ENCODE peak calls at places on chromosomes 3 and 15, in four cellular contexts. P, W, A and L are unnamed samples.

GRCh38 chr3:133466531-133467386 is 66.9 kb downstream of the BFSP2 start:
- DNase-seq in A (no peak), P (no peak), W (no peak), L (no peak)

GRCh38 chr3:66195347-66195783 is 25.4 kb upstream of the SLC25A26 start:
- DNase-seq in P (peak), W (peak), A (peak), L (peak)

GRCh38 chr3:129486057-129487035 is 42.1 kb upstream of the RHO start:
- DNase-seq in A (peak), P (no peak), W (peak), L (no peak)

GRCh38 chr3:69107841-69108240 is 14.6 kb downstream of the LMOD3 start:
- DNase-seq in P (no peak), W (no peak), A (no peak), L (no peak)

GRCh38 chr3:106336619-106337018 is 467.8 kb upstream of the CBLB start:
- DNase-seq in A (no peak), P (no peak), W (no peak), L (no peak)

GRCh38 chr3:151796105-151796705 is 17.7 kb upstream of the AADAC start:
- DNase-seq in P (no peak), W (peak), A (no peak), L (no peak)

GRCh38 chr3:75001330-75001729 is 386.9 kb upstream of the CNTN3 start:
- DNase-seq in P (no peak), W (peak), A (no peak), L (no peak)

GRCh38 chr15:85331666-85332261 is 48.6 kb upstream of the AKAP13 start:
- DNase-seq in W (no peak), A (no peak), P (no peak), L (no peak)

GRCh38 chr3:2603734-2604297 is 505.1 kb downstream of the CNTN4 start:
- DNase-seq in W (no peak), P (no peak), A (no peak), L (no peak)

GRCh38 chr3:34683851-34684250 is 885.4 kb downstream of the PDCD6IP start:
- DNase-seq in P (peak), W (peak), A (peak), L (peak)

GRCh38 chr3:158659454-158660237 is 12.8 kb downstream of the LXN start:
- DNase-seq in A (peak), W (peak), P (no peak), L (peak)

GRCh38 chr3:177210744-177211502 is 13.6 kb upstream of the TBL1XR1 start:
- DNase-seq in P (no peak), A (no peak), W (no peak), L (no peak)

GRCh38 chr15:27797765-27798164 is 301.4 kb downstream of the OCA2 start:
- DNase-seq in W (no peak), A (no peak), P (no peak), L (peak)